ENCODE peak calls at places on chromosome 13, in eight cellular contexts. W is stimulated activated CD4-positive, alpha-beta T cell treated with anti-CD3 and anti-CD28 coated beads, Interleukin-2, amount 100 ng/mL, for 48 hours; Y is RWPE1; K is body of pancreas; G is astrocyte of the cerebellum; J is DMS79; F is cardiac fibroblast; D is HuH-7. A is an unnamed sample.

GRCh38 chr13:26721251-26721939 is 39.2 kb downstream of the GPR12 start:
- DNase-seq in F (no peak), D (no peak), J (no peak), G (no peak), K (no peak), W (peak; percentile 6), Y (no peak), A (peak; percentile 28)

GRCh38 chr13:20442370-20442769 is 83.3 kb downstream of the CRYL1 start:
- DNase-seq in F (no peak), G (no peak), W (no peak), Y (no peak), J (no peak), K (no peak), D (no peak), A (no peak)

GRCh38 chr13:97224544-97225324 is 2.6 kb downstream of the MBNL2 start:
- DNase-seq in Y (peak; percentile 71), J (peak; percentile 18), F (peak; percentile 79), D (no peak), K (peak; percentile 84), G (peak; percentile 45), W (no peak), A (no peak)

GRCh38 chr13:20160346-20161274 is at the start of gene GJA3:
- DNase-seq in W (peak; percentile 30), G (no peak), D (peak; percentile 46), F (peak; percentile 25), J (no peak), K (no peak), Y (peak; percentile 49), A (peak; percentile 63)

GRCh38 chr13:19072543-19072942 is 109.1 kb downstream of the TUBA3C start:
- DNase-seq in F (no peak), Y (no peak), G (no peak), D (no peak), W (no peak), K (no peak), J (no peak), A (no peak)

GRCh38 chr13:24662195-24663088 is 17.8 kb upstream of the ATP12A start:
- DNase-seq in G (no peak), J (no peak), F (no peak), K (no peak), Y (no peak), W (no peak), D (no peak), A (no peak)

GRCh38 chr13:113946409-113947181 is 27.3 kb downstream of the C13orf46 start:
- DNase-seq in G (no peak), K (peak; percentile 11), Y (no peak), D (no peak), F (no peak), J (no peak), W (no peak), A (no peak)

GRCh38 chr13:99908129-99908805 is 63.3 kb downstream of the ZIC5 start:
- DNase-seq in G (peak; percentile 66), Y (no peak), F (no peak), K (peak; percentile 82), D (no peak), W (no peak), J (peak; percentile 85), A (no peak)

GRCh38 chr13:25602206-25602605 is 230.4 kb downstream of the ATP8A2 start:
- DNase-seq in J (no peak), W (no peak), G (no peak), F (no peak), D (no peak), K (no peak), Y (no peak), A (no peak)

GRCh38 chr13:36919206-36919832 is 719 bp downstream of the SMAD9 start:
- DNase-seq in D (peak; percentile 30), W (no peak), J (peak; percentile 52), G (peak; percentile 3), K (peak; percentile 15), Y (peak; percentile 22), F (peak; percentile 39), A (no peak)

GRCh38 chr13:97631158-97631557 is 197.2 kb downstream of the RAP2A start:
- DNase-seq in D (peak; percentile 6), J (no peak), F (no peak), K (no peak), Y (no peak), G (no peak), W (no peak), A (no peak)

GRCh38 chr13:85729296-85729695 is 69.9 kb downstream of the SLITRK6 start:
- DNase-seq in Y (peak; percentile 3), J (no peak), D (no peak), K (no peak), W (no peak), F (peak; percentile 4), G (no peak), A (no peak)

GRCh38 chr13:52449323-52450011 is 967 bp downstream of the VPS36 start:
- DNase-seq in K (no peak), F (no peak), J (no peak), D (no peak), W (no peak), Y (no peak), G (no peak), A (no peak)

GRCh38 chr13:110980921-110981320 is 66.1 kb upstream of the ANKRD10 start:
- DNase-seq in J (no peak), F (no peak), D (no peak), W (no peak), K (no peak), Y (no peak), G (no peak), A (no peak)

GRCh38 chr13:78239681-78240080 is 321.1 kb upstream of the EDNRB start:
- DNase-seq in W (no peak), F (no peak), D (no peak), K (no peak), J (no peak), Y (no peak), G (no peak), A (peak; percentile 30)

GRCh38 chr13:111384441-111385181 is 64.2 kb downstream of the TEX29 start:
- DNase-seq in J (no peak), F (no peak), W (no peak), G (no peak), Y (no peak), D (no peak), K (no peak), A (no peak)

GRCh38 chr13:37648604-37649003 is 50.0 kb upstream of the POSTN start:
- DNase-seq in Y (no peak), G (peak; percentile 27), K (no peak), D (no peak), F (peak; percentile 78), W (no peak), J (no peak), A (no peak)

A was measured in HL-60.